ENCODE peak calls at places on chromosomes 13 and 19, in nine cellular contexts. U is GM04503; W is thoracic aorta; J is ELR; Q is naive thymus-derived CD8-positive, alpha-beta T cell; T is GM23338; E is body of pancreas; L is hepatic stellate cell; A is cardiac fibroblast. M is an unnamed sample.
A peak's percentile ranks its signal among the peaks of the same experiment; 100 is the strongest.

GRCh38 chr19:15253076-15253475 is 20.8 kb upstream of the EPHX3 start:
- DNase-seq in U (no peak), W (no peak), J (no peak), Q (no peak), T (no peak), E (no peak), L (no peak), A (no peak), M (no peak)

GRCh38 chr13:41544824-41545707 is 87.7 kb downstream of the RGCC start:
- DNase-seq in U (no peak), W (no peak), J (peak; percentile 76), Q (no peak), T (no peak), E (no peak), L (no peak), A (no peak), M (peak; percentile 75)

GRCh38 chr19:1648926-1649541 is 3.4 kb downstream of the TCF3 start:
- DNase-seq in U (no peak), W (no peak), J (no peak), Q (no peak), T (no peak), E (no peak), L (no peak), A (no peak), M (no peak)

GRCh38 chr19:51207747-51208146 is 17.1 kb upstream of the CD33 start:
- DNase-seq in U (no peak), W (no peak), J (no peak), Q (no peak), T (no peak), E (no peak), L (no peak), A (no peak), M (no peak)

GRCh38 chr13:66624302-66624701 is 605.8 kb downstream of the PCDH9 start:
- DNase-seq in U (no peak), W (no peak), J (no peak), Q (no peak), T (no peak), E (no peak), L (no peak), A (no peak), M (no peak)

GRCh38 chr13:93270769-93271753 is 44.5 kb downstream of the GPC6 start:
- DNase-seq in U (no peak), W (no peak), J (no peak), Q (no peak), T (no peak), E (no peak), L (no peak), A (no peak), M (no peak)

GRCh38 chr19:47081095-47081494 is 32.5 kb downstream of the ZC3H4 start:
- DNase-seq in U (no peak), W (no peak), J (peak; percentile 22), Q (no peak), T (no peak), E (no peak), L (no peak), A (no peak), M (no peak)

GRCh38 chr19:33784432-33784831 is 12.2 kb upstream of the KCTD15 start:
- DNase-seq in U (no peak), W (no peak), J (peak; percentile 72), Q (no peak), T (no peak), E (no peak), L (no peak), A (no peak), M (no peak)

GRCh38 chr13:22357132-22357531 is 686.3 kb downstream of the FGF9 start:
- DNase-seq in U (no peak), W (no peak), J (no peak), Q (no peak), T (no peak), E (no peak), L (no peak), A (peak; percentile 3), M (no peak)

GRCh38 chr19:38061294-38061693 is 154.3 kb downstream of the SIPA1L3 start:
- DNase-seq in U (peak; percentile 49), W (no peak), J (peak; percentile 90), Q (no peak), T (no peak), E (no peak), L (peak; percentile 95), A (peak; percentile 57), M (no peak)

GRCh38 chr13:43662976-43663375 is 123.8 kb downstream of the ENOX1 start:
- DNase-seq in U (no peak), W (no peak), J (no peak), Q (no peak), T (no peak), E (no peak), L (no peak), A (no peak), M (no peak)

GRCh38 chr13:29901714-29902631 is 51.6 kb upstream of the UBL3 start:
- DNase-seq in U (peak; percentile 86), W (no peak), J (peak; percentile 92), Q (peak; percentile 28), T (no peak), E (peak; percentile 48), L (peak; percentile 66), A (peak; percentile 96), M (no peak)

GRCh38 chr19:15280915-15281683 is 48.9 kb upstream of the EPHX3 start:
- DNase-seq in U (peak; percentile 55), W (no peak), J (peak; percentile 77), Q (no peak), T (no peak), E (peak; percentile 81), L (peak; percentile 74), A (peak; percentile 88), M (peak; percentile 97)

GRCh38 chr13:20392530-20392929 is 133.1 kb downstream of the CRYL1 start:
- DNase-seq in U (no peak), W (no peak), J (no peak), Q (no peak), T (no peak), E (no peak), L (no peak), A (no peak), M (no peak)

GRCh38 chr13:101283782-101284181 is 132.5 kb downstream of the NALCN start:
- DNase-seq in U (no peak), W (no peak), J (no peak), Q (no peak), T (no peak), E (no peak), L (no peak), A (no peak), M (no peak)

GRCh38 chr19:44644391-44645016 is 794 bp downstream of the PVR start:
- DNase-seq in U (no peak), W (no peak), J (peak; percentile 62), Q (no peak), T (peak; percentile 79), E (peak; percentile 61), L (peak; percentile 53), A (peak; percentile 41), M (no peak)